ENCODE peak calls at places on chromosomes 7 and 10, in five cellular contexts. X, C, B, H and T are unnamed samples.

GRCh38 chr7:122350701-122351100 is 46.2 kb upstream of the FEZF1 start:
- DNase-seq in C (no peak), X (no peak), H (no peak), B (no peak), T (no peak)

GRCh38 chr7:39096220-39096619 is 118.5 kb downstream of the POU6F2 start:
- DNase-seq in C (no peak), X (no peak), B (no peak), H (no peak), T (no peak)

GRCh38 chr7:139914306-139914747 is 85.3 kb downstream of the TBXAS1 start:
- DNase-seq in X (no peak), C (no peak), H (no peak), B (peak), T (no peak)

GRCh38 chr7:141012044-141012685 is 2.6 kb downstream of the MRPS33 start:
- DNase-seq in X (peak), H (peak), C (peak), B (peak), T (peak)

GRCh38 chr10:4677296-4678021 is 148.5 kb upstream of the AKR1E2 start:
- DNase-seq in C (no peak), H (no peak), B (no peak), X (peak), T (no peak)

GRCh38 chr7:22715969-22716368 is 11.0 kb upstream of the IL6 start:
- DNase-seq in C (no peak), B (no peak), H (no peak), X (no peak), T (no peak)

GRCh38 chr7:46285856-46286255 is 364.8 kb upstream of the IGFBP3 start:
- DNase-seq in X (no peak), B (no peak), H (no peak), C (no peak), T (no peak)

GRCh38 chr10:15700078-15700477 is 19.6 kb downstream of the ITGA8 start:
- DNase-seq in C (no peak), B (no peak), H (no peak), X (no peak), T (no peak)

GRCh38 chr10:80150172-80150571 is 17.6 kb downstream of the PLAC9 start:
- DNase-seq in H (no peak), X (no peak), C (no peak), B (no peak), T (no peak)

GRCh38 chr7:138208010-138208634 is 131.9 kb downstream of the AKR1D1 start:
- DNase-seq in B (no peak), C (no peak), H (no peak), X (no peak), T (no peak)

GRCh38 chr10:24645784-24646183 is 77.9 kb downstream of the ARHGAP21 start:
- DNase-seq in X (no peak), C (no peak), H (no peak), B (no peak), T (no peak)

GRCh38 chr10:132616995-132617780 is 79.6 kb downstream of the INPP5A start:
- DNase-seq in H (peak), C (no peak), X (no peak), B (no peak), T (no peak)

GRCh38 chr10:3476186-3476585 is 303.6 kb upstream of the PITRM1 start:
- DNase-seq in C (no peak), X (no peak), H (no peak), B (no peak), T (no peak)

GRCh38 chr7:45584261-45585210 is 10.4 kb downstream of the ADCY1 start:
- DNase-seq in C (no peak), H (peak), X (no peak), B (no peak), T (no peak)

GRCh38 chr10:107614939-107615665 is 450.6 kb upstream of the SORCS1 start:
- DNase-seq in B (no peak), H (no peak), X (no peak), C (no peak), T (no peak)

GRCh38 chr7:105621617-105622016 is 40.3 kb upstream of the EFCAB10 start:
- DNase-seq in C (no peak), B (no peak), H (no peak), X (no peak), T (no peak)

GRCh38 chr10:58775960-58776574 is 263.4 kb downstream of the BICC1 start:
- DNase-seq in B (peak), X (no peak), H (no peak), C (no peak), T (no peak)

GRCh38 chr10:77553311-77553710 is 84.3 kb downstream of the KCNMA1 start:
- DNase-seq in X (no peak), C (no peak), H (no peak), B (no peak), T (no peak)

GRCh38 chr10:52615756-52616419 is 156.7 kb downstream of the MBL2 start:
- DNase-seq in X (no peak), C (no peak), B (no peak), H (no peak), T (no peak)

GRCh38 chr10:65570143-65571010 is 1355.5 kb upstream of the LRRTM3 start:
- DNase-seq in C (no peak), H (no peak), B (no peak), X (peak), T (peak)

GRCh38 chr10:132397671-132398565 is 918 bp downstream of the PWWP2B start:
- DNase-seq in B (no peak), C (peak), X (peak), H (no peak), T (peak)

GRCh38 chr7:97555845-97556431 is 175.9 kb upstream of the TAC1 start:
- DNase-seq in X (no peak), B (no peak), H (no peak), C (no peak), T (no peak)

DNA sequence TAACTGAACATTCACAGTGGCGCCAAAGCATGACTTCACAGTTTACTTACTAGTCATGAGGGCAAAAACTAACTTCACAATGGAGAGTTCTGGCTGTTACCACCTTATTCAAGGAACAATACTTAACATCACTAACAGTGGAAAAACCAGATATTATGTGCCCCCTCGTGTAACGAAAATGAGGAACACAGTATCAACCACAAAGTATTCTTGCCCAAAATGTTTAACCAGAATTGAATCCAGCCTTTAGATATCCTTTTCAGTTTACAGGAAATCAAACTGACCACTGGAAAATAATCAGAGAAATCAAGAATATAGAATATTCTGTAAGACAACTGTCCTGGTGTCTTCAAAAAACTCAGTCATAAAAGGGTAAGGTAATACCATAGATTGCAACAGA is 9.5 kb downstream of the C7orf25 start:
- DNase-seq in X (no peak), B (no peak), H (no peak), C (no peak), T (no peak)
- H3K27ac ChIP-seq in X (no peak), B (no peak), H (no peak), C (no peak), T (no peak)

DNA sequence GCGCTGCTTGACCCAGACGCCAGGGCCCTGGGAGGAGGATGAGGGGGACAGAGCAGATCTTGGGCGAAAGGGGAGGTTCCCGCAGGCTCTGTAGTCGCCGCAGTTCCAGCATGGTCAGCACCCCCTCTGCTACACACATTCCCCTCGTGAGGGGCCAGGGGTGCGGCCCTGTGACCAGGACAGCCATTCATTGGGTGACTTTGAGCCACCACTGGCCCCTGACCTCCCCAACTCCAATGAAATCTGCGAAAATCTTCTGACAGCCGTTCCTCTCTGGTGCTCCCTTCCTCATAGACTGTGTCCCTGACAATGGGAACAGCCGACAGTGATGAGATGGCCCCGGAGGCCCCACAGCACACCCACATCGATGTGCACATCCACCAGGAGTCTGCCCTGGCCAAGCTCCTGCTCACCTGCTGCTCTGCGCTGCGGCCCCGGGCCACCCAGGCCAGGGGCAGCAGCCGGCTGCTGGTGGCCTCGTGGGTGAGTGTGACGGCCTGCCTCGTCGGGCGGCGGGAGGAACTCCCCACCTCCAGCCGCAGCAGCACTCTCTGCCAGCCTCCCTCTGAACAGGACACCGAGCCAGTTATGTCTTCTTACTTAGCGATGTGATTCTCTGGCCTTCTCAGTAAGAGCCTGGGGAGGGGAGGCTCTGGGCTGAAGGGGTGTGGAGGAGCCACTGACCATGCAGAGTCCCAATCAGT is 825 bp downstream of the TMEM176A start:
- DNase-seq in B (no peak), H (no peak), X (no peak), C (no peak), T (no peak)
- H3K4me3 ChIP-seq in B (no peak), H (peak), X (peak), C (peak), T (peak)

GRCh38 chr10:71982269-71983178 is 18.3 kb downstream of the CHST3 start:
- DNase-seq in H (peak), X (no peak), C (no peak), B (no peak), T (no peak)
- TF ChIP-seq CTCF in H (no peak), X (no peak), C (no peak), B (no peak), T (no peak)

GRCh38 chr7:107980671-107981190 is 22.2 kb downstream of the LAMB1 start:
- DNase-seq in H (no peak), C (no peak), B (no peak), X (no peak), T (no peak)
- H3K27ac ChIP-seq in H (no peak), C (no peak), B (no peak), X (peak), T (no peak)

GRCh38 chr7:99374121-99375064 is at the start of gene ARPC1B:
- DNase-seq in B (no peak), H (peak), X (peak), C (peak), T (peak)
- H3K4me3 ChIP-seq in B (peak), H (peak), X (peak), C (peak), T (peak)

GRCh38 chr10:97795886-97796285 is 24.1 kb upstream of the SFRP5 start:
- DNase-seq in B (no peak), H (no peak), C (no peak), X (no peak), T (no peak)
- TF ChIP-seq CTCF in B (no peak), H (no peak), C (no peak), X (no peak), T (no peak)